ENCODE peak calls at places on chromosomes 3 and 15, in seven cellular contexts. Y is cardiac fibroblast, H is astrocyte of the spinal cord, M is BJ, U is bronchial epithelial cell, E is endothelial cell, Q is B cell. K is an unnamed sample.
A peak's percentile ranks its signal among the peaks of the same experiment; 100 is the strongest.

GRCh38 chr3:169865176-169865800 is 4.4 kb downstream of the LRRC31 start:
- DNase-seq in Y (no peak), H (no peak), M (no peak), U (no peak), E (no peak), Q (peak; percentile 40), K (no peak)

GRCh38 chr3:59406943-59407342 is 357.1 kb upstream of the CFAP20DC start:
- DNase-seq in Y (no peak), H (no peak), M (no peak), U (no peak), E (no peak), Q (no peak), K (no peak)

GRCh38 chr3:109784852-109785631 is 447.7 kb upstream of the DPPA4 start:
- DNase-seq in Y (no peak), H (no peak), M (no peak), U (no peak), E (no peak), Q (no peak), K (no peak)

GRCh38 chr15:73959012-73959581 is 32.8 kb downstream of the LOXL1 start:
- DNase-seq in Y (peak; percentile 31), H (no peak), M (no peak), U (peak; percentile 40), E (no peak), Q (peak; percentile 17), K (no peak)

GRCh38 chr15:29120593-29121368 is 148.8 kb downstream of the NSMCE3 start:
- DNase-seq in Y (no peak), H (no peak), M (no peak), U (no peak), E (no peak), Q (no peak), K (no peak)

GRCh38 chr3:58010562-58010961 is 2.3 kb downstream of the FLNB start:
- DNase-seq in Y (no peak), H (no peak), M (no peak), U (no peak), E (no peak), Q (no peak), K (no peak)

GRCh38 chr3:117526485-117527079 is 817.0 kb downstream of the TUSC7 start:
- DNase-seq in Y (peak; percentile 61), H (peak; percentile 53), M (no peak), U (peak; percentile 23), E (peak; percentile 49), Q (no peak), K (no peak)

GRCh38 chr3:158097571-158098553 is 8.4 kb downstream of the SHOX2 start:
- DNase-seq in Y (peak; percentile 61), H (peak; percentile 55), M (no peak), U (peak; percentile 69), E (peak; percentile 83), Q (peak; percentile 97), K (peak; percentile 86)

GRCh38 chr3:140765246-140765645 is 87.4 kb downstream of the TRIM42 start:
- DNase-seq in Y (no peak), H (no peak), M (no peak), U (no peak), E (no peak), Q (no peak), K (no peak)

GRCh38 chr15:63517614-63518013 is 13.2 kb downstream of the USP3 start:
- DNase-seq in Y (no peak), H (no peak), M (no peak), U (peak; percentile 67), E (no peak), Q (no peak), K (no peak)

GRCh38 chr3:159137966-159138365 is 336.1 kb downstream of the MFSD1 start:
- DNase-seq in Y (no peak), H (no peak), M (no peak), U (no peak), E (no peak), Q (no peak), K (no peak)

GRCh38 chr3:15380980-15381890 is 46.1 kb downstream of the METTL6 start:
- DNase-seq in Y (no peak), H (no peak), M (no peak), U (no peak), E (no peak), Q (no peak), K (no peak)

GRCh38 chr3:147368561-147369151 is 37.7 kb downstream of the ZIC4 start:
- DNase-seq in Y (no peak), H (no peak), M (no peak), U (no peak), E (no peak), Q (no peak), K (no peak)

GRCh38 chr15:54979949-54980348 is 216.8 kb downstream of the RSL24D1 start:
- DNase-seq in Y (no peak), H (no peak), M (no peak), U (no peak), E (no peak), Q (no peak), K (no peak)

GRCh38 chr15:65071381-65071811 is 3.6 kb upstream of the RASL12 start:
- DNase-seq in Y (no peak), H (no peak), M (no peak), U (no peak), E (no peak), Q (no peak), K (no peak)

GRCh38 chr3:134666466-134666865 is 15.6 kb upstream of the KY start:
- DNase-seq in Y (peak; percentile 73), H (peak; percentile 18), M (no peak), U (peak; percentile 56), E (no peak), Q (no peak), K (no peak)

GRCh38 chr3:18097989-18098388 is 327.1 kb downstream of the SATB1 start:
- DNase-seq in Y (no peak), H (no peak), M (no peak), U (no peak), E (no peak), Q (no peak), K (no peak)

GRCh38 chr3:120182613-120183524 is 88.6 kb upstream of the GSK3B start:
- DNase-seq in Y (peak; percentile 76), H (peak; percentile 52), M (no peak), U (peak; percentile 49), E (no peak), Q (no peak), K (no peak)

GRCh38 chr3:86793786-86794185 is 197.2 kb downstream of the VGLL3 start:
- DNase-seq in Y (peak; percentile 98), H (peak; percentile 97), M (peak; percentile 92), U (peak; percentile 93), E (no peak), Q (no peak), K (no peak)

GRCh38 chr3:31004025-31004678 is 109.7 kb upstream of the GADL1 start:
- DNase-seq in Y (peak; percentile 97), H (peak; percentile 93), M (peak; percentile 86), U (peak; percentile 51), E (no peak), Q (no peak), K (no peak)

GRCh38 chr15:68584704-68585573 is 6.1 kb downstream of the CORO2B start:
- DNase-seq in Y (no peak), H (no peak), M (no peak), U (no peak), E (no peak), Q (no peak), K (no peak)

GRCh38 chr3:123493912-123494311 is 45.0 kb upstream of the ADCY5 start:
- DNase-seq in Y (no peak), H (no peak), M (no peak), U (no peak), E (no peak), Q (no peak), K (no peak)

GRCh38 chr3:114052216-114052615 is 4.1 kb downstream of the CCDC191 start:
- DNase-seq in Y (peak; percentile 7), H (no peak), M (no peak), U (no peak), E (no peak), Q (no peak), K (no peak)

DNA sequence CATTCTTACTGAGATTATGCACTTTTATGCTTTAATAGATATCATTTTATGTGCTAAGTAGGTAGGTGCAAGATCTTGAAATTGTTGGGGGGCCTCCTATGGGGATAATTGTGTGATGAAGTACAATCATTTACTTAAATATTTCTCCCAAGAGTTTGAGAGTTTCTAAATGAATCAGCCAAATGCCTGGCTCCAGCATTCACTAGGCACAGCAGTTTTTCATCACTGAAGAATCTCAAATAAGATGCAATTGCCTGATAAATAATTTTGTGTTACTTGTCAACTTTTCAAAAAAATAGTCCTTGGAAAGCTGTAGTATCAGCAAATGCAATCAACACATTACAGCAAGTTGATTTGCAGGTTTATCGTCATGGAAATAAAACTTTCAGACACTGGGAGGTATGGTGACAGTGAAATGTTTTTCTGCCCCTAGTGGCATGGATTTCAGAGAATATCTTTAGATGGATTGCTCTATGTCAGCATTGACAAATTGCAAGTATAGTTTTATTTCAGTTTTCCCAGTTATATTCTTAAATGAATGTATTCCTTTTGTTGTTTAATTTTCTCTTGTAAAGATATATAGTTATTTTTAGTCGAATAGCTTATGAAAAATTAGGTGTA is 167.1 kb downstream of the NEK11 start:
- DNase-seq in Y (peak; percentile 14), H (no peak), M (no peak), U (no peak), E (no peak), Q (no peak), K (no peak)
- TF ChIP-seq CTCF in Y (peak; percentile 8), H (peak; percentile 7), M (peak; percentile 16), U (no peak), E (no peak), Q (no peak), K (peak; percentile 52)

GRCh38 chr15:58185439-58185838 is 47.3 kb downstream of the AQP9 start:
- DNase-seq in Y (peak; percentile 69), H (no peak), M (no peak), U (no peak), E (no peak), Q (no peak), K (no peak)
- TF ChIP-seq CTCF in Y (peak; percentile 57), H (peak; percentile 10), M (no peak), U (peak; percentile 1), E (no peak), Q (no peak), K (no peak)

GRCh38 chr3:103410231-103410630 is 975.4 kb downstream of the ZPLD1 start:
- DNase-seq in Y (no peak), H (no peak), M (no peak), U (no peak), E (no peak), Q (no peak), K (no peak)
- TF ChIP-seq CTCF in Y (no peak), H (no peak), M (no peak), U (no peak), E (peak; percentile 40), Q (no peak), K (no peak)

GRCh38 chr15:80188293-80188692 is 35.5 kb downstream of the FAH start:
- DNase-seq in Y (no peak), H (no peak), M (no peak), U (peak; percentile 30), E (no peak), Q (no peak), K (no peak)

GRCh38 chr15:80186066-80186465 is 33.3 kb downstream of the FAH start:
- DNase-seq in Y (no peak), H (no peak), M (no peak), U (no peak), E (no peak), Q (no peak), K (no peak)

GRCh38 chr15:80185152-80185551 is 32.4 kb downstream of the FAH start:
- DNase-seq in Y (no peak), H (no peak), M (no peak), U (no peak), E (no peak), Q (no peak), K (no peak)

GRCh38 chr15:80183886-80184285 is 31.1 kb downstream of the FAH start:
- DNase-seq in Y (peak; percentile 19), H (no peak), M (no peak), U (no peak), E (peak; percentile 31), Q (no peak), K (no peak)

GRCh38 chr15:80186597-80186996 is 33.8 kb downstream of the FAH start:
- DNase-seq in Y (no peak), H (no peak), M (no peak), U (no peak), E (no peak), Q (no peak), K (no peak)
- TF ChIP-seq CTCF in Y (no peak), H (no peak), M (no peak), U (no peak), E (no peak), Q (no peak), K (no peak)